ENCODE peak calls at places on chromosomes 1 and 21, in four cellular contexts. R is K562, L is HepG2, B is GM12878. U is an unnamed sample.

GRCh38 chr21:45528981-45529784 is 13.1 kb downstream of the SLC19A1 start:
- DNase-seq in L (peak), B (no peak), R (no peak), U (no peak)

GRCh38 chr1:240152611-240153297 is 61.1 kb downstream of the FMN2 start:
- DNase-seq in L (no peak), B (no peak), R (no peak), U (no peak)

GRCh38 chr1:77975907-77976306 is 3.0 kb downstream of the FUBP1 start:
- DNase-seq in B (no peak), R (no peak), L (no peak), U (no peak)

GRCh38 chr21:45930792-45931191 is 50.8 kb upstream of the COL6A1 start:
- DNase-seq in L (no peak), B (no peak), R (no peak), U (no peak)

GRCh38 chr1:157073944-157074685 is 25.5 kb downstream of the ETV3L start:
- DNase-seq in R (no peak), B (no peak), L (peak), U (peak)

GRCh38 chr21:34623519-34623918 is 8.6 kb upstream of the RCAN1 start:
- DNase-seq in R (no peak), B (no peak), L (no peak), U (no peak)

GRCh38 chr1:111727056-111727455 is 12.1 kb downstream of the INKA2 start:
- DNase-seq in R (no peak), L (no peak), B (no peak), U (no peak)

GRCh38 chr1:214473392-214473791 is 78.0 kb downstream of the PTPN14 start:
- DNase-seq in L (peak), B (no peak), R (no peak), U (no peak)

GRCh38 chr1:68196676-68197075 is 35.6 kb downstream of the WLS start:
- DNase-seq in L (no peak), R (no peak), B (no peak), U (no peak)

GRCh38 chr1:202588644-202589189 is 121.5 kb downstream of the SYT2 start:
- DNase-seq in B (no peak), L (peak), R (no peak), U (no peak)

GRCh38 chr21:34795152-34796141 is 126.7 kb downstream of the CLIC6 start:
- DNase-seq in B (no peak), R (no peak), L (peak), U (no peak)

GRCh38 chr1:203271018-203271743 is 34.1 kb upstream of the BTG2 start:
- DNase-seq in R (peak), B (no peak), L (no peak), U (peak)

GRCh38 chr21:41917531-41917930 is 36.3 kb downstream of the C2CD2 start:
- DNase-seq in R (no peak), L (no peak), B (no peak), U (no peak)

GRCh38 chr1:159015440-159015909 is 5.8 kb downstream of the IFI16 start:
- DNase-seq in L (no peak), B (peak), R (no peak), U (no peak)

GRCh38 chr1:171740987-171741871 is 636 bp downstream of the VAMP4 start:
- DNase-seq in L (peak), B (peak), R (peak), U (peak)

GRCh38 chr1:66197785-66198184 is 336.2 kb upstream of the SGIP1 start:
- DNase-seq in B (no peak), L (no peak), R (no peak), U (no peak)

GRCh38 chr1:30244801-30245200 is 478.6 kb downstream of the MATN1 start:
- DNase-seq in R (no peak), L (no peak), B (no peak), U (no peak)

GRCh38 chr1:21703318-21703963 is 34.3 kb upstream of the RAP1GAP start:
- DNase-seq in B (no peak), R (peak), L (peak), U (peak)

GRCh38 chr1:110188116-110188618 is 21.9 kb upstream of the KCNC4 start:
- DNase-seq in R (no peak), B (no peak), L (no peak), U (no peak)

GRCh38 chr1:31617218-31617916 is at the start of gene HCRTR1:
- DNase-seq in B (no peak), L (no peak), R (no peak), U (peak)

GRCh38 chr1:36525166-36525565 is 42.5 kb upstream of the CSF3R start:
- DNase-seq in B (no peak), L (no peak), R (no peak), U (no peak)

GRCh38 chr21:34528131-34528561 is 16.1 kb upstream of the KCNE1 start:
- DNase-seq in R (no peak), B (no peak), L (no peak), U (no peak)

GRCh38 chr1:9250586-9251381 is 16.2 kb downstream of the H6PD start:
- DNase-seq in B (no peak), R (no peak), L (peak), U (no peak)

GRCh38 chr1:41615981-41616380 is 131.5 kb upstream of the EDN2 start:
- DNase-seq in B (no peak), L (no peak), R (no peak), U (no peak)

GRCh38 chr1:55631508-55631907 is 416.3 kb upstream of the USP24 start:
- DNase-seq in L (no peak), R (no peak), B (no peak), U (no peak)

GRCh38 chr1:56617141-56617540 is 28.0 kb upstream of the PRKAA2 start:
- DNase-seq in L (no peak), R (no peak), B (no peak), U (peak)

GRCh38 chr1:71577451-71578131 is 496.8 kb upstream of the ZRANB2 start:
- DNase-seq in R (no peak), L (no peak), B (no peak), U (no peak)

GRCh38 chr21:29075706-29076447 is 2.4 kb upstream of the CCT8 start:
- DNase-seq in B (no peak), R (no peak), L (no peak), U (no peak)

GRCh38 chr1:68213843-68214242 is 18.5 kb downstream of the WLS start:
- DNase-seq in L (peak), B (no peak), R (no peak), U (no peak)

GRCh38 chr1:27671964-27672749 is at the start of gene IFI6:
- DNase-seq in B (peak), L (peak), R (peak), U (peak)

GRCh38 chr1:240701412-240701811 is 89.5 kb upstream of the GREM2 start:
- DNase-seq in R (no peak), L (no peak), B (no peak), U (no peak)

GRCh38 chr1:65063025-65063424 is 85.0 kb upstream of the AK4 start:
- DNase-seq in B (no peak), R (no peak), L (peak), U (no peak)

GRCh38 chr1:59243978-59244377 is 52.9 kb upstream of the FGGY start:
- DNase-seq in R (no peak), B (no peak), L (no peak), U (no peak)

GRCh38 chr1:204983881-204984280 is 59.1 kb upstream of the CNTN2 start:
- DNase-seq in L (no peak), R (no peak), B (no peak), U (no peak)

GRCh38 chr1:107964397-107965111 is 426 bp downstream of the VAV3 start:
- DNase-seq in R (no peak), L (no peak), B (no peak), U (no peak)

GRCh38 chr1:48469616-48470500 is 2.1 kb downstream of the SPATA6 start:
- DNase-seq in B (no peak), R (no peak), L (no peak), U (no peak)

GRCh38 chr1:16236091-16236494 is 890 bp downstream of the CPLANE2 start:
- DNase-seq in L (peak), R (peak), B (peak), U (no peak)

GRCh38 chr1:98962156-98962555 is 42.5 kb downstream of the PLPPR5 start:
- DNase-seq in L (no peak), B (no peak), R (no peak), U (no peak)
- TF ChIP-seq TARDBP in L (no peak), B (no peak), R (no peak), U (no peak)

DNA sequence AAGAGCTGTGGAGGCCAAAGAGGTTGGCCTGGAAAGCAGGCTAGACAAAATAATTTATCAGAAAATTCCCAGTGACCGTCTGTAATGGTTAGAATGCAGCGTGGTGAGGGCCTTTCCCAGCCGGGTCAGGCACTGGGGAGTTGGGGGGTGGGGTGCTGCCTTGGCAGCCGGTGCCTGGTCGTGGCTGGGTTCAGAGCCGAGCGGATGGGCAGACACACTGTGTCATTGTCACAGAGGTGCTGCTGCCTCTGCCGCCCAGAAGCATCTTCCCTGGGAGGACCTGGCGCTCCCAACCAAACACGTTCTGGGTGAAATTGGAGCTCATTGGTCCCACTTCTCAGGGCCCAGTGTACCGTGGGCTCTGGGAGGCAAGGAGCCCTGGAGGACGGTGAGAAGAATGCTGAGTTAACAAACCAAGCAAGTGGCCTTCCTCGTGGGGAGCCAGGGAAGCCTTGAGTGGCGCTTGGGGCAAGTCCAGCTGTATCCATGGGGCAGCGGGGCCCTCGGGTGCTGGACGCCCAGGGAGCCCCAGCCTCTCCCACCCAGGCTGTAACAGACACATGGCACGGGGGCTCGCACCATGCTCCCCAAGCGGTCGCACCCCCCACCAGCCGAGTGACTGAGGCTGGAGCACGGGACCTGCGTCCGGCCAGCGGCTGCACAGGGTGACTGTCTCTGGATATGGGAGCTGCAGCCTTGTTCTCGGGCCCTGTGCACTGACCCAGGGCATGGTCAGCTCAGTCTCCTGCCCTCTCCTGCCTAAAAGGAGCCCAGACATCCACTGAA is 54.1 kb upstream of the ACTRT2 start:
- DNase-seq in L (no peak), B (no peak), R (no peak), U (no peak)
- TF ChIP-seq TARDBP in L (no peak), B (no peak), R (no peak), U (no peak)

GRCh38 chr1:5938068-5938740 is 54.0 kb downstream of the NPHP4 start:
- DNase-seq in L (no peak), B (no peak), R (no peak), U (no peak)
- TF ChIP-seq TARDBP in L (no peak), B (no peak), R (no peak), U (no peak)

GRCh38 chr1:33820804-33821203 is 43.1 kb upstream of the HMGB4 start:
- DNase-seq in L (no peak), B (no peak), R (no peak), U (no peak)
- TF ChIP-seq TARDBP in L (no peak), B (no peak), R (no peak), U (no peak)

GRCh38 chr1:166902279-166902678 is 26.2 kb upstream of the TADA1 start:
- DNase-seq in R (no peak), B (no peak), L (no peak), U (no peak)
- TF ChIP-seq TARDBP in R (no peak), B (no peak), L (no peak), U (no peak)

DNA sequence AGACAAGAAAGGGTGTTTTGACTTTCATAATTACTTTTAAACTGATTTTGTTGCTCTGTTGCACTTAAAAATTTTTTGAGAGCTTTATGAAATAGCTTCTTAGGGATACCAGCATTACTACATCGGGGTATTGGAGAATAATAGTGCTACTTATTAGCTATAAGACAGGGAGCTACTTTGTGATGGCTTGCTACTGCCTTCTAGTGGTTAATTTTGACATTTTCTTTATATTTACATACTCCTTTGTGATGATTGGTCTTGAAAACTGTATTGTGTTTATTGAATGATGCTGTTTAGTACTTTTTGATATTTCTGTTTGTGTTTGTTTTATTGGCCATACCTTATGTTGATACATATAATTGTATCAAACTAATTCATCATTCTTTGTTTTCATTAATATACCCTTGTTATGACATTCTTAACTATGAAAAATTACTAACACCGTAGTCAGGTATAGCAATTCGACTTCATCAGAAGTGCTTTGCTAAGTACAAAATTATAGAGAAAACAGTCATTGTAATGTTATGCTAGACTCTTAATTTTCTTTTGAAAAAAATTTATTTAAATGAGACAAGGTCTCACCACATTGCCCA is 85.5 kb downstream of the CLIC4 start:
- DNase-seq in R (peak), B (no peak), L (peak), U (peak)
- TF ChIP-seq TARDBP in R (no peak), B (no peak), L (no peak), U (no peak)

DNA sequence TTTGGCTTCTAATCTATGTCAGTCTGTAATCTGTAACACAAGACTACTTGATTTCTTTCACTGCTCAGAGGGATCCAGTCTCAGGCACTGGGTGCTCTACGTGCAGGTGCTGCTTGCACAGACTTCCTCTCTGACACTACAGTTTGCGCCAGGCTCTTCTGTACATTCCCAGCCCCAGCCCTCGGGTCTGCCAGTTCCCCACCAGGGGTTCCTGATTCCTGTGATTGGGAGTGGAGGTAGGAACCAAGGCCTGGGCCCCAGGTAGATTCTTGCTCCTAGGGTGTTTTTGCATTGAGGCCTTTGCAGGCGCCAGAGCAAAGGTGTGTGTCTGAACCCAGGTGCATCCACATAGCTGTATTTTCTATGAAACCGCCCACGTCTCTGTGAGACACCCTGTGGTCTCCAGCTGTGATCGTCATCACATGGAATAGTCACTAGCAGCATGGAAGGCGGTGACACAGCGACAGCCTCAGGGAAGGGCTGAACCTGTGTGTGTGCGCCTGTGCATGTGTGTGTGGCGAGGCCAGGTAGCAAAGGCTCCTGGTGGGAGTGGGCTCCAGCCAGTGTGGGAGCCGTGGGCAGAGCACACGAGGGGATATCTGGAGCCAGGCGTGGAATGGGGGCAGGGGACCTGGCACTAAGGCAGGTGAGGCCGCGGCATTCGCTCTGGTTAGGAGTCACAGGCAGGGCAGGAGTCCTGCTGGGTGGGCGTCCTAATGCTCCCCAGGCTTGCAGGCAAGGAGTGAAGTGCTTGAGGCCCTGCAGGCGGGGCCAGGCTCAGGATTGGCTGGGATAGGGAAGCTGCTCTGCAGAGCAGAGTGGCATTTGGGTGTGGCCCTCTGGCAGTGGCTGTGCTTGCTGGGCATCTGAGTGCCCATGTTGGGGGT is 5.2 kb downstream of the GJC2 start:
- DNase-seq in B (no peak), R (no peak), L (no peak), U (no peak)
- TF ChIP-seq TARDBP in B (no peak), R (no peak), L (no peak), U (no peak)

GRCh38 chr1:166032901-166033371 is 133.9 kb downstream of the FAM78B start:
- DNase-seq in L (no peak), R (no peak), B (no peak), U (no peak)
- TF ChIP-seq TARDBP in L (no peak), R (no peak), B (no peak), U (no peak)

GRCh38 chr1:100769906-100770646 is 50.5 kb downstream of the VCAM1 start:
- DNase-seq in L (no peak), R (no peak), B (no peak), U (no peak)
- TF ChIP-seq TARDBP in L (no peak), R (no peak), B (no peak), U (no peak)

DNA sequence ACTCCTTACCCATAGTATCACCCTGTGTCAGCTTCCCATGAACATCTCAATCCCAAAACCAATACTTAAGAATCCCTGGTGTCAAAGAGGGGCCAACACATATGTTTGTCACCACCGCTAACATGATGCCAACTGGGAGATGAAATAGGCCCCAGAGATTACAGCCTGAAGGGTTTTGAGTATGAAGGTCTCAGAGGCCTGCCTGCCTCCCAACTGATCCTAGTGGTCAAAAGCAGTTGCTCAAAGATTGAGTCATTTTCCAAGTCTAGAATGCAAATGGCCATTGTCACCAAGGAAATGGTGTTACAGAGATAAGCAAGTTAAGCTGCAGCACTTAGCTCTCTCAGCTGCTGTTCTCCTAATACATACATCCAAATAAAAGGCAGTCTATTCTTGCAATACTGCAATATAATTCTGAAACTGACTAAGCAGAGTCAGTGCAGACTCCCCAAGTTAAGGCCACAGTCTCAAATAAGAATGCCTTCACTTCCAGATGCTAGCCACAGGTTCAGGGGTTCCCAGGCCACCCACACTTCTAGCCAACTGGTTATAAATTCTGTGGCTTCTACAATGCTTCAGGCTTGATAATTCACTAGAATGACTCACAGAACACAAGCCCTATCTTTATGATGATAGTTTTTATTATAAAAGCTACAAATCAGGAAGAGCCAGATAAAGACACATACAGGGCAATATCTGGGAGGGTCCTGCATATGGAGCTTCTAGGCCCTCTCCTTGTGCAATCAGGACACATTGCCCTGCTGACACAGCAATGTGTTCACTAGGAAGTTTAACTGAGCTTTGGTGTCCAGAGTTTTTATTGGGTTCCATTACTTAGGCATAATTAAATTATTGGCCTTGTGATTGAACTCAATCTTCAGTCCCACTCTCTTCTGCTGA is 18.6 kb downstream of the DUSP10 start:
- DNase-seq in R (no peak), L (no peak), B (no peak), U (no peak)
- TF ChIP-seq TARDBP in R (no peak), L (no peak), B (no peak), U (no peak)

U was measured in HEK293T.